ENCODE peak calls at places on chromosomes 1 and 21, in six cellular contexts. Q is GM23338; U is erythroblast; E is activated naive CD4-positive, alpha-beta T cell treated with anti-CD3 and anti-CD28 coated beads, Interleukin-2, amount 10 ng/mL, durations not matched to agents 7 days and 5 days; M is NCI-H774; H is testis. G is an unnamed sample.

GRCh38 chr21:42545317-42545716 is 31.7 kb downstream of the SLC37A1 start:
- DNase-seq in Q (no peak), U (peak), E (no peak), M (no peak), H (no peak), G (no peak)

GRCh38 chr1:36203554-36204346 is 20.5 kb upstream of the THRAP3 start:
- DNase-seq in Q (no peak), U (no peak), E (no peak), M (no peak), H (peak), G (no peak)

GRCh38 chr1:11860586-11860985 is 1.8 kb upstream of the NPPB start:
- DNase-seq in Q (no peak), U (no peak), E (no peak), M (no peak), H (no peak), G (no peak)

GRCh38 chr21:36955783-36956182 is 10.7 kb downstream of the HLCS start:
- DNase-seq in Q (no peak), U (no peak), E (no peak), M (peak), H (no peak), G (no peak)

GRCh38 chr1:98090351-98090750 is 169.5 kb upstream of the DPYD start:
- DNase-seq in Q (no peak), U (no peak), E (no peak), M (no peak), H (no peak), G (no peak)

GRCh38 chr1:219555031-219555667 is 57.8 kb downstream of the ZC3H11B start:
- DNase-seq in Q (peak), U (no peak), E (no peak), M (no peak), H (no peak), G (peak)

GRCh38 chr1:67590329-67590728 is 94.7 kb upstream of the GADD45A start:
- DNase-seq in Q (no peak), U (no peak), E (no peak), M (no peak), H (peak), G (peak)

GRCh38 chr1:200180821-200181220 is 153.3 kb downstream of the NR5A2 start:
- DNase-seq in Q (no peak), U (no peak), E (no peak), M (no peak), H (no peak), G (no peak)

GRCh38 chr1:212293579-212293978 is 8.4 kb downstream of the PPP2R5A start:
- DNase-seq in Q (peak), U (no peak), E (no peak), M (no peak), H (no peak), G (no peak)

GRCh38 chr1:8913457-8913856 is 32.2 kb upstream of the CA6 start:
- DNase-seq in Q (no peak), U (no peak), E (no peak), M (no peak), H (no peak), G (no peak)

GRCh38 chr1:27071049-27071416 is 58.4 kb upstream of the TENT5B start:
- DNase-seq in Q (peak), U (no peak), E (no peak), M (no peak), H (peak), G (peak)

GRCh38 chr1:229562686-229563085 is 4.2 kb upstream of the ABCB10 start:
- DNase-seq in Q (no peak), U (no peak), E (no peak), M (no peak), H (no peak), G (no peak)

GRCh38 chr21:41678944-41679343 is 87.9 kb downstream of the RIPK4 start:
- DNase-seq in Q (peak), U (peak), E (peak), M (peak), H (peak), G (peak)

GRCh38 chr1:154619181-154619948 is 11.4 kb upstream of the ADAR start:
- DNase-seq in Q (no peak), U (no peak), E (no peak), M (no peak), H (no peak), G (no peak)

GRCh38 chr1:226875641-226876295 is 5.4 kb downstream of the PSEN2 start:
- DNase-seq in Q (peak), U (no peak), E (no peak), M (peak), H (no peak), G (peak)

GRCh38 chr1:91851130-91852010 is 34.6 kb downstream of the TGFBR3 start:
- DNase-seq in Q (no peak), U (no peak), E (no peak), M (peak), H (peak), G (no peak)

GRCh38 chr1:240691521-240692338 is 79.8 kb upstream of the GREM2 start:
- DNase-seq in Q (peak), U (no peak), E (peak), M (peak), H (peak), G (peak)

GRCh38 chr1:212557739-212558664 is 50.6 kb upstream of the ATF3 start:
- DNase-seq in Q (peak), U (peak), E (no peak), M (no peak), H (peak), G (peak)

GRCh38 chr1:70256664-70257063 is 35.5 kb downstream of the SRSF11 start:
- DNase-seq in Q (no peak), U (no peak), E (no peak), M (no peak), H (no peak), G (no peak)

GRCh38 chr1:29333008-29333407 is 96.7 kb downstream of the PTPRU start:
- DNase-seq in Q (no peak), U (no peak), E (no peak), M (no peak), H (no peak), G (no peak)

GRCh38 chr1:236341298-236341697 is 52.8 kb upstream of the EDARADD start:
- DNase-seq in Q (no peak), U (no peak), E (no peak), M (no peak), H (no peak), G (no peak)

GRCh38 chr1:29196863-29197589 is 15.3 kb upstream of the SRSF4 start:
- DNase-seq in Q (no peak), U (no peak), E (no peak), M (no peak), H (no peak), G (peak)